ENCODE peak calls at places on chromosomes 3 and 15, in five cellular contexts. D is pancreas, O is endodermal cell, R is GM06990, A is SW480. E is an unnamed sample.
A peak's percentile ranks its signal among the peaks of the same experiment; 100 is the strongest.

GRCh38 chr3:189308594-189308993 is 136.8 kb downstream of the TPRG1 start:
- DNase-seq in D (no peak), O (no peak), R (no peak), A (no peak), E (no peak)

GRCh38 chr3:197226179-197226578 is 72.2 kb downstream of the DLG1 start:
- DNase-seq in D (no peak), O (no peak), R (no peak), A (no peak), E (peak; percentile 16)

GRCh38 chr3:178754852-178755510 is 218.7 kb downstream of the KCNMB2 start:
- DNase-seq in D (no peak), O (no peak), R (peak; percentile 36), A (no peak), E (no peak)

GRCh38 chr15:22955544-22956085 is 24.6 kb downstream of the CYFIP1 start:
- DNase-seq in D (no peak), O (peak; percentile 8), R (no peak), A (no peak), E (no peak)

GRCh38 chr15:90190606-90191343 is 10.4 kb upstream of the SEMA4B start:
- DNase-seq in D (no peak), O (no peak), R (peak; percentile 76), A (no peak), E (no peak)

GRCh38 chr15:77239892-77240608 is 169.1 kb upstream of the TSPAN3 start:
- DNase-seq in D (no peak), O (no peak), R (no peak), A (no peak), E (no peak)

GRCh38 chr3:126784254-126784653 is 80.2 kb downstream of the CHCHD6 start:
- DNase-seq in D (no peak), O (peak; percentile 67), R (no peak), A (no peak), E (no peak)

GRCh38 chr15:92164327-92165000 is 229.2 kb upstream of the ST8SIA2 start:
- DNase-seq in D (no peak), O (peak; percentile 69), R (no peak), A (peak; percentile 97), E (no peak)

GRCh38 chr15:74845208-74845568 is 2.2 kb upstream of the ULK3 start:
- DNase-seq in D (no peak), O (no peak), R (no peak), A (no peak), E (no peak)

GRCh38 chr15:25178835-25179672 is 224.3 kb downstream of the SNRPN start:
- DNase-seq in D (peak; percentile 30), O (peak; percentile 16), R (no peak), A (no peak), E (no peak)

GRCh38 chr3:185594073-185594472 is 8.0 kb downstream of the SENP2 start:
- DNase-seq in D (no peak), O (no peak), R (no peak), A (no peak), E (no peak)

GRCh38 chr3:13543251-13543650 is 5.7 kb upstream of the FBLN2 start:
- DNase-seq in D (no peak), O (peak; percentile 77), R (no peak), A (no peak), E (no peak)

GRCh38 chr3:24595801-24596200 is 101.2 kb upstream of the THRB start:
- DNase-seq in D (no peak), O (no peak), R (no peak), A (no peak), E (no peak)

GRCh38 chr15:64197425-64197824 is 34.6 kb upstream of the PPIB start:
- DNase-seq in D (no peak), O (no peak), R (no peak), A (no peak), E (no peak)

GRCh38 chr3:58562498-58562897 is 14.7 kb downstream of the FAM107A start:
- DNase-seq in D (no peak), O (peak; percentile 68), R (no peak), A (no peak), E (no peak)

GRCh38 chr3:10322355-10322715 is 1.4 kb upstream of the SEC13 start:
- DNase-seq in D (no peak), O (no peak), R (no peak), A (peak; percentile 10), E (peak; percentile 31)

GRCh38 chr15:40471778-40472130 is 970 bp downstream of the CHST14 start:
- DNase-seq in D (no peak), O (no peak), R (peak; percentile 27), A (peak; percentile 59), E (peak; percentile 52)

GRCh38 chr15:99450896-99451358 is 114.9 kb upstream of the MEF2A start:
- DNase-seq in D (no peak), O (peak; percentile 33), R (peak; percentile 46), A (peak; percentile 55), E (no peak)

GRCh38 chr3:188507244-188507720 is 353.3 kb downstream of the LPP start:
- DNase-seq in D (no peak), O (no peak), R (no peak), A (no peak), E (no peak)

GRCh38 chr3:38168151-38168987 is 3.0 kb downstream of the OXSR1 start:
- DNase-seq in D (no peak), O (no peak), R (no peak), A (no peak), E (no peak)

GRCh38 chr3:127767126-127767525 is 55.2 kb downstream of the MGLL start:
- DNase-seq in D (no peak), O (no peak), R (no peak), A (peak; percentile 61), E (peak; percentile 21)

GRCh38 chr3:14412831-14413380 is 10.5 kb downstream of the SLC6A6 start:
- DNase-seq in D (no peak), O (peak; percentile 81), R (no peak), A (no peak), E (no peak)

GRCh38 chr3:22089284-22089683 is 338.3 kb upstream of the ZNF385D start:
- DNase-seq in D (no peak), O (peak; percentile 65), R (no peak), A (peak; percentile 62), E (peak; percentile 31)

GRCh38 chr3:70110066-70110465 is 110.5 kb downstream of the SAMMSON start:
- DNase-seq in D (no peak), O (no peak), R (no peak), A (no peak), E (no peak)

GRCh38 chr15:64454282-64454681 is 6.1 kb upstream of the ZNF609 start:
- DNase-seq in D (no peak), O (no peak), R (no peak), A (no peak), E (no peak)

GRCh38 chr3:178585439-178585838 is 49.2 kb downstream of the KCNMB2 start:
- DNase-seq in D (no peak), O (no peak), R (no peak), A (no peak), E (no peak)

GRCh38 chr3:187368765-187369450 is 723 bp downstream of the RTP4 start:
- DNase-seq in D (no peak), O (no peak), R (no peak), A (no peak), E (peak; percentile 1)

GRCh38 chr3:36362216-36362615 is 18.1 kb upstream of the STAC start:
- DNase-seq in D (no peak), O (peak; percentile 45), R (no peak), A (no peak), E (peak; percentile 19)

GRCh38 chr3:107685383-107685782 is 162.6 kb downstream of the BBX start:
- DNase-seq in D (no peak), O (no peak), R (no peak), A (no peak), E (no peak)

GRCh38 chr3:171806200-171807128 is 3.8 kb downstream of the PLD1 start:
- DNase-seq in D (no peak), O (no peak), R (no peak), A (peak; percentile 36), E (no peak)

GRCh38 chr3:129320261-129320660 is 41.6 kb downstream of the HMCES start:
- DNase-seq in D (peak; percentile 60), O (no peak), R (no peak), A (no peak), E (no peak)